ENCODE peak calls at places on chromosome 16, in four cellular contexts. C is A549, I is right lobe of liver, M is heart left ventricle. H is an unnamed sample.

GRCh38 chr16:11049396-11050059 is 105.2 kb downstream of the CLEC16A start:
- ATAC-seq in I (no peak), C (peak; percentile 82), M (no peak), H (no peak)

GRCh38 chr16:25228372-25228771 is 11.6 kb downstream of the AQP8 start:
- ATAC-seq in I (no peak), C (no peak), M (no peak), H (no peak)

GRCh38 chr16:3646348-3646920 is 8.1 kb upstream of the DNASE1 start:
- ATAC-seq in M (no peak), I (peak; percentile 70), C (peak; percentile 70), H (no peak)

GRCh38 chr16:4839942-4840341 is 7.1 kb downstream of the GLYR1 start:
- ATAC-seq in M (no peak), C (peak; percentile 77), I (no peak), H (no peak)

GRCh38 chr16:10937068-10937859 is 5.0 kb downstream of the DEXI start:
- ATAC-seq in M (peak; percentile 13), I (peak; percentile 45), C (no peak), H (no peak)

GRCh38 chr16:5062790-5063765 is 2.7 kb downstream of the C16orf89 start:
- ATAC-seq in M (no peak), C (peak; percentile 60), I (no peak), H (no peak)

GRCh38 chr16:81539009-81539820 is 94.6 kb downstream of the CMIP start:
- ATAC-seq in I (no peak), C (peak; percentile 25), M (no peak), H (no peak)

GRCh38 chr16:13507530-13507929 is 412.4 kb upstream of the ERCC4 start:
- ATAC-seq in M (no peak), I (no peak), C (no peak), H (no peak)

GRCh38 chr16:57360321-57360935 is 1.8 kb downstream of the CCL22 start:
- ATAC-seq in M (no peak), I (no peak), C (no peak), H (no peak)

GRCh38 chr16:69311115-69311532 is at the start of gene VPS4A:
- ATAC-seq in C (peak; percentile 93), I (peak; percentile 94), M (peak; percentile 99), H (peak; percentile 98)

GRCh38 chr16:86252596-86252995 is 257.7 kb upstream of the FOXF1 start:
- ATAC-seq in M (no peak), I (peak; percentile 19), C (peak; percentile 55), H (peak; percentile 28)

GRCh38 chr16:13552062-13552959 is 367.6 kb upstream of the ERCC4 start:
- ATAC-seq in I (no peak), M (no peak), C (no peak), H (no peak)

GRCh38 chr16:3577302-3577752 is at the start of gene NLRC3:
- ATAC-seq in I (peak; percentile 47), C (no peak), M (peak; percentile 40), H (no peak)

GRCh38 chr16:83803811-83804210 is 4.0 kb upstream of the HSBP1 start:
- ATAC-seq in C (no peak), I (no peak), M (no peak), H (no peak)

GRCh38 chr16:87186440-87186839 is 130.8 kb downstream of the C16orf95 start:
- ATAC-seq in I (no peak), C (no peak), M (no peak), H (no peak)

GRCh38 chr16:57366544-57367040 is 5.7 kb upstream of the CX3CL1 start:
- ATAC-seq in I (no peak), C (peak; percentile 30), M (peak; percentile 38), H (no peak)

GRCh38 chr16:66026931-66027330 is 339.6 kb upstream of the CDH5 start:
- ATAC-seq in I (no peak), C (no peak), M (no peak), H (no peak)

GRCh38 chr16:75265911-75266701 is 14.7 kb upstream of the BCAR1 start:
- ATAC-seq in I (peak; percentile 57), M (peak; percentile 38), C (peak; percentile 68), H (peak; percentile 86)

GRCh38 chr16:83615553-83615952 is 192.2 kb upstream of the HSBP1 start:
- ATAC-seq in C (no peak), M (no peak), I (no peak), H (no peak)

GRCh38 chr16:67017810-67018488 is 11.0 kb upstream of the CBFB start:
- ATAC-seq in M (peak; percentile 41), I (peak; percentile 94), C (peak; percentile 98), H (peak; percentile 52)

GRCh38 chr16:54446639-54447038 is 160.1 kb upstream of the IRX3 start:
- ATAC-seq in I (no peak), M (peak; percentile 98), C (no peak), H (peak; percentile 88)

GRCh38 chr16:305916-306315 is 23.0 kb downstream of the PDIA2 start:
- ATAC-seq in I (no peak), C (no peak), M (no peak), H (no peak)

GRCh38 chr16:82470506-82471196 is 156.1 kb upstream of the CDH13 start:
- ATAC-seq in C (no peak), M (no peak), I (peak; percentile 91), H (no peak)

GRCh38 chr16:14652726-14653125 is 20.0 kb downstream of the BFAR start:
- ATAC-seq in I (no peak), M (no peak), C (no peak), H (no peak)

DNA sequence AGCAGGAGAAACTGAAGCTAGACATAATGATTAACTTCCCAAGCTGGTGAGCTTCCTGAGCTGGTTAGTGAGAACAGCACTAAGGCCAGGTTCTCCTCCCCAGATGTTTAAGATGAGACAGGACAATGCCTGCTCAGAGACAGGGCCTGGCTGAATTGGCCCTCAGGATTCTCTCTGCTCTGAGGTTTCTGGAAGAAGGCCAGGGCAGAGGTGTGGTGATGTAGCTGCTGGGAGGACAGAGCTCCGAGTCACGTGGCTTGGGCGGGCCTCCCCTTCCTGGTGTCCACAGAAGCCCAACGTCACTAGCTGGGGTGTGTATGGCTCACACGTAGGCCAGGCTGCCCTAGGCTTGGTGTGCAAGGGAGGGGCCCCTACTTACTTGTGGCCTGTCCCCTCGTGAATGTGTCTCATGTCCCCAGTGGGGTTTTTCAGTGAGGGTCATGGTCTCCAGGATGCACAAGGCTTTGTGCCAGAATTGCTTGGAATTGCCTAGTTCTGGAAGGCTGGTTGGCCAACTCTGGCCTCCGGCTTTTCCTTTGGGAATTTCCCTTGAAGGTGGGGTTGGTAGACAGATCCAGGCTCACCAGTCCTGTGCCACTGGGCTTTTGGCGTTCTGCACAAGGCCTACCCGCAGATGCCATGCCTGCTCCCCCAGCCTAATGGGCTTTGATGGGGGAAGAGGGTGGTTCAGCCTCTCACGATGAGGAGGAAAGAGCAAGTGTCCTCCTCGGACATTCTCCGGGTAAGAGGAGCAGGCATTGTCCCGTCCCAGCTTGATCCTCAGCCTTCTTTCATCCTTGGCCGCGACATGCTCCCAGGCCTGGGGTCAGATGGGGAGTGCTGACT is 3.4 kb downstream of the NOD2 start:
- ATAC-seq in C (peak; percentile 61), M (peak; percentile 92), I (peak; percentile 82), H (peak; percentile 69)
- TF ChIP-seq POLR2A in C (no peak), M (no peak), I (peak; percentile 46), H (no peak)

DNA sequence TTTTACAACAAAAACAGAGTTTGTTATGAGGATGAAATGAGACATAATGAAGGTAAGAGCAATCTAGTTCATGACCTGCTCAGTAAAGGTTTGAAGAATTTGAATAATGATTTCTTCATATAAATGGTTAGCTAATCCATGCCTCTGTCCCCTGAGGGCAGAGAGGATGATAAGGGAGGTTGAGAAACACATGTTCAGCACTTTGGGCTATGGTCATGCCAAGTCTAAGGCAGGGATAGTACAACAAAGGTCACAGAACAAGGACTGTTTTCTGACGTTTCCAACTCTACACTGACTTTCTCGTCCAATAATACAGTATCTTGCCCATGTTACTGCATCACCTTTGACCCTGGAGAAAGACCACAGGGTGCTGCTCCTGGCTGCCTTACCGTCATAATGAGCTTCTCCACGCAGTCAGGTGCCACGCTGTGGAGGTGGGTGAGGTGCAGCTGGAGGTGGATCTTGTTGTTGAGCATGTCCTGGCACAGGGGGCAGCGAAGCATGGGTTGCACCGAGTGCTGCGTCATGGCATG is 236.7 kb downstream of the ZFHX3 start:
- ATAC-seq in C (no peak), M (peak; percentile 51), I (peak; percentile 89), H (no peak)
- TF ChIP-seq POLR2A in C (no peak), M (no peak), I (no peak), H (no peak)

DNA sequence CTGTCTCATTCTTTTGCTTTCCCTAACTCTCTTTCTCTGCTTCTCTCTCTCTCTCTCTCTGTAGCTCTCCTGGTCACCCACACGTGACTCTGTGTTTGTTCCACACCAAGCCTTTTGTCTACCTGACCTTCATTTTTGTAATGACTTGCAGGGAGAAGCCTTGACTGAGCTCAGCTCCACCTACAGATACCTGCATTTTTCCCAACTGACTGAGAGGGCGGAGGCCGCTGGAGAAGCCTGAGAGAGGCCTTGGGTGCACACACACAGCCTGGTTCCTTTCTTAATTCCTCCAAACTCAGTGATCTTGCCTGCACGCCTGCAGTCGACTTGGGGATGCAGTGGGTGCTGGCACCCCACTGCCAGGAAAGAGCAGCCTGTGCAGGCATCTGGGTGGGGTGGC is 68.8 kb downstream of the LYRM1 start:
- ATAC-seq in I (no peak), C (no peak), M (no peak), H (no peak)
- TF ChIP-seq POLR2A in I (no peak), C (no peak), M (no peak), H (no peak)

GRCh38 chr16:27406729-27407128 is 4.8 kb downstream of the IL21R start:
- ATAC-seq in I (no peak), C (no peak), M (no peak), H (no peak)
- TF ChIP-seq POLR2A in I (no peak), C (no peak), M (no peak), H (no peak)

DNA sequence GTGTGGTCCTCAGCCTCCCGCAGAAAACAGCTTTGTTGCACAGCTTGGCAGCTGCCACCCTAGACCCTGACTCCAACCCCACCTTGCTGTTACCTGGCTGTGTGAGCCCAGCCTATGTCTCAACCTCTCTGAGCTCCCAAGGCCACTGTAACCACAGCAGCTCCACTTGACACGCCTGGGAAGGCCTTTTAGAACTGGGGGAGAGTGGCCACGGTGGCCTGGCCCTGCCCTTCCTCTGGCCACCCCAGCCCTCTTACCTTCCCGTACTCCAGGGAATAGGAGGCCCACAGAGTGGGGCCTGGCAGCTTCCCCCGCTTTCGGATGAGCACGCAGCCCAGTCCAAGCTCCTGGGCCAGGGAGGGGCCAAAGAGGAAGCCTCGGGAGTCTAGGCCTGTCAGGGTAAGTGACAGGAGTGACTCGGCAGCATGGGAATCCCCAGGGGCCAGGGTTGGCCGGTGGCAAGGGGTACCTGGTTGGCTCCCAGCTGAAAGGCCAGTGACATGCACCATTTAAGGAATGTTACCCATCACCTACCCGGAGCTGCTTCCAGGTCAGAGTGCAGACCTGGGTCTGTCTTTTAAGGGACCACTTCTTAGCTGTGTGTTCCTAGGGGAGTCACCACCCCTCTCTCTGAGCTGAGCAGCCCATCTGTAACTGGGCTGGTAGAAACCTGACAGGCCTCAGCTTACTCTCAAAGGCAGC is 1.4 kb downstream of the APRT start:
- ATAC-seq in I (no peak), C (peak; percentile 0), M (no peak), H (no peak)
- TF ChIP-seq POLR2A in I (no peak), C (no peak), M (no peak), H (no peak)